ENCODE peak calls at places on chromosomes 3 and 15, in ten cellular contexts. T is activated CD4-positive, alpha-beta T cell treated with anti-CD3 and anti-CD28 coated beads, Interleukin-2, amount 50 U/mL, for 48 hours; Q is pons; O is B cell; V is amniotic stem cell; Y is stimulated activated effector memory CD8-positive, alpha-beta T cell treated with anti-CD3 and anti-CD28 coated beads, Interleukin-12 subunit alpha, Interleukin-12 subunit beta, amount 100 ng/mL, for 72 hours; L is stimulated activated CD4-positive, alpha-beta T cell treated with anti-CD3 and anti-CD28 coated beads, Interleukin-4, amount 100 ng/mL, for 1 hour; R is colonic mucosa; W is nephron progenitor cell; P is ACHN. X is an unnamed sample.

GRCh38 chr3:67384790-67385397 is 269.5 kb downstream of the SUCLG2 start:
- DNase-seq in T (peak), Q (peak), O (peak), V (no peak), Y (no peak), L (peak), R (peak), W (peak), P (peak), X (peak)

GRCh38 chr3:29346828-29347227 is 66.0 kb downstream of the RBMS3 start:
- DNase-seq in T (no peak), Q (no peak), O (no peak), V (no peak), Y (no peak), L (no peak), R (no peak), W (no peak), P (peak), X (no peak)

GRCh38 chr3:152365766-152366593 is 97.3 kb downstream of the MBNL1 start:
- DNase-seq in T (no peak), Q (peak), O (no peak), V (no peak), Y (no peak), L (no peak), R (no peak), W (no peak), P (no peak), X (no peak)

GRCh38 chr3:5899040-5899439 is 711.5 kb downstream of the EDEM1 start:
- DNase-seq in T (no peak), Q (no peak), O (no peak), V (no peak), Y (no peak), L (no peak), R (no peak), W (no peak), P (no peak), X (no peak)

GRCh38 chr3:72279631-72280041 is 494.7 kb upstream of the PROK2 start:
- DNase-seq in T (no peak), Q (no peak), O (no peak), V (no peak), Y (no peak), L (no peak), R (no peak), W (no peak), P (no peak), X (no peak)

GRCh38 chr3:170470063-170471006 is 51.7 kb downstream of the CLDN11 start:
- DNase-seq in T (no peak), Q (peak), O (no peak), V (no peak), Y (no peak), L (no peak), R (no peak), W (no peak), P (no peak), X (no peak)

GRCh38 chr15:93420050-93420452 is 331.0 kb upstream of the RGMA start:
- DNase-seq in T (no peak), Q (no peak), O (no peak), V (no peak), Y (no peak), L (no peak), R (no peak), W (no peak), P (no peak), X (no peak)

GRCh38 chr3:144039661-144040060 is 68.0 kb downstream of the DIPK2A start:
- DNase-seq in T (no peak), Q (no peak), O (no peak), V (no peak), Y (no peak), L (no peak), R (no peak), W (no peak), P (no peak), X (no peak)

GRCh38 chr15:81069356-81069755 is 64.7 kb upstream of the CFAP161 start:
- DNase-seq in T (no peak), Q (no peak), O (no peak), V (no peak), Y (no peak), L (no peak), R (no peak), W (no peak), P (no peak), X (no peak)

GRCh38 chr3:23668430-23668904 is 137.3 kb upstream of the UBE2E1 start:
- DNase-seq in T (no peak), Q (no peak), O (no peak), V (peak), Y (no peak), L (no peak), R (no peak), W (no peak), P (peak), X (no peak)

GRCh38 chr3:170162052-170162451 is 19.5 kb downstream of the PHC3 start:
- DNase-seq in T (no peak), Q (no peak), O (no peak), V (no peak), Y (no peak), L (no peak), R (no peak), W (no peak), P (no peak), X (no peak)

GRCh38 chr15:64285150-64285549 is 70.8 kb downstream of the CSNK1G1 start:
- DNase-seq in T (no peak), Q (no peak), O (no peak), V (no peak), Y (no peak), L (no peak), R (no peak), W (no peak), P (no peak), X (no peak)

GRCh38 chr3:8438507-8439079 is 63.0 kb upstream of the LMCD1 start:
- DNase-seq in T (no peak), Q (no peak), O (no peak), V (no peak), Y (no peak), L (no peak), R (no peak), W (no peak), P (no peak), X (no peak)

X was measured in GM10248.